ENCODE peak calls at places on chromosome 13, in nine cellular contexts. D, A, M, U, K, H, X, G and C are unnamed samples.

GRCh38 chr13:80255946-80256345 is 85.0 kb downstream of the SPRY2 start:
- DNase-seq in D (no peak), A (no peak), M (no peak), U (no peak), K (no peak), H (no peak), X (no peak), G (no peak), C (no peak)

GRCh38 chr13:112013665-112014064 is 53.3 kb upstream of the SOX1 start:
- DNase-seq in D (no peak), A (no peak), M (no peak), U (no peak), K (no peak), H (no peak), X (no peak), G (no peak), C (no peak)

GRCh38 chr13:109924376-109924775 is 138.0 kb upstream of the IRS2 start:
- DNase-seq in D (no peak), A (no peak), M (no peak), U (no peak), K (no peak), H (no peak), X (no peak), G (no peak), C (no peak)

GRCh38 chr13:31518666-31519065 is 220.7 kb upstream of the RXFP2 start:
- DNase-seq in D (no peak), A (no peak), M (no peak), U (no peak), K (no peak), H (no peak), X (no peak), G (no peak), C (no peak)

GRCh38 chr13:109211616-109212015 is 574.8 kb downstream of the IRS2 start:
- DNase-seq in D (no peak), A (peak; percentile 84), M (no peak), U (no peak), K (no peak), H (no peak), X (peak; percentile 23), G (no peak), C (no peak)

GRCh38 chr13:37816276-37816675 is 53.3 kb downstream of the TRPC4 start:
- DNase-seq in D (no peak), A (no peak), M (no peak), U (no peak), K (no peak), H (no peak), X (no peak), G (no peak), C (no peak)

GRCh38 chr13:72953391-72953960 is 105.3 kb upstream of the KLF5 start:
- DNase-seq in D (peak; percentile 53), A (no peak), M (no peak), U (no peak), K (peak; percentile 80), H (no peak), X (no peak), G (no peak), C (no peak)

GRCh38 chr13:28002886-28003698 is 14.6 kb upstream of the URAD start:
- DNase-seq in D (no peak), A (no peak), M (no peak), U (no peak), K (no peak), H (no peak), X (no peak), G (no peak), C (no peak)

GRCh38 chr13:44303681-44304432 is 69.8 kb upstream of the SERP2 start:
- DNase-seq in D (no peak), A (no peak), M (peak; percentile 78), U (no peak), K (no peak), H (peak; percentile 36), X (no peak), G (no peak), C (peak; percentile 78)

GRCh38 chr13:72662548-72662947 is 64.9 kb downstream of the MZT1 start:
- DNase-seq in D (no peak), A (no peak), M (no peak), U (no peak), K (no peak), H (no peak), X (no peak), G (no peak), C (no peak)

GRCh38 chr13:19864018-19864338 is 529 bp upstream of the ZMYM5 start:
- DNase-seq in D (peak; percentile 80), A (peak; percentile 61), M (peak; percentile 82), U (peak; percentile 30), K (peak; percentile 92), H (peak; percentile 74), X (no peak), G (no peak), C (peak; percentile 77)

GRCh38 chr13:45367358-45367757 is 26.4 kb upstream of the TPT1 start:
- DNase-seq in D (peak; percentile 58), A (peak; percentile 93), M (peak; percentile 24), U (no peak), K (peak; percentile 69), H (peak; percentile 68), X (no peak), G (peak; percentile 79), C (peak; percentile 28)

GRCh38 chr13:113904411-113904810 is 40.5 kb upstream of the GAS6 start:
- DNase-seq in D (peak; percentile 28), A (no peak), M (peak; percentile 68), U (no peak), K (peak; percentile 66), H (no peak), X (peak; percentile 75), G (peak; percentile 13), C (peak; percentile 64)

GRCh38 chr13:40963927-40964326 is 55.2 kb downstream of the ELF1 start:
- DNase-seq in D (no peak), A (peak; percentile 6), M (no peak), U (no peak), K (no peak), H (no peak), X (no peak), G (no peak), C (no peak)

GRCh38 chr13:40961224-40961623 is 57.9 kb downstream of the ELF1 start:
- DNase-seq in D (no peak), A (no peak), M (no peak), U (no peak), K (no peak), H (no peak), X (no peak), G (no peak), C (no peak)

GRCh38 chr13:40958655-40959054 is 60.5 kb downstream of the ELF1 start:
- DNase-seq in D (no peak), A (no peak), M (no peak), U (no peak), K (no peak), H (no peak), X (no peak), G (no peak), C (no peak)

GRCh38 chr13:40960721-40961120 is 58.4 kb downstream of the ELF1 start:
- DNase-seq in D (no peak), A (no peak), M (no peak), U (no peak), K (no peak), H (no peak), X (no peak), G (no peak), C (no peak)

DNA sequence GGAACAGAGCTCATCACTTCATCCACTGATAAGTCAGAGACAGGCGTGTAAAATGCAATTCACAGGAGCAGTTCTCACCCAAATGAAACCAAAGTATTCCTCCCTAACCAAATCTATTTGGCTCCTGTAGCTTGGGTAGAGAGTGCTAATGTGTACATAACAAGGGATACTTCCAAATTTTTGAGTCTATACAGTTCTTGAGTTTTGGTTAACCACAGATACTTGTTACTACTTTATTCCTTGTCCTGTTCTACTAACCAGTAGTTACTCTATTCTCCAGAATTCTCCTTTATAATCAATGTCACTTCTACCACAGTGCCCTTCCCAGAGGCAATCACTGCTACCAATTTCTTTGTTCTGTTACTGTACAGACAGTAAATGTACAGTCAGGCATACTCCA is 57.3 kb downstream of the ELF1 start:
- DNase-seq in D (no peak), A (no peak), M (no peak), U (no peak), K (no peak), H (no peak), X (no peak), G (no peak), C (no peak)
- H3K27ac ChIP-seq in D (no peak overlapping the region), A (no peak overlapping the region), M (no peak overlapping the region), U (no peak overlapping the region), K (peak overlapping the region; percentile 12), H (no peak overlapping the region), X (no peak overlapping the region), G (no peak overlapping the region), C (no peak overlapping the region)

GRCh38 chr13:94706854-94707399 is 5.4 kb downstream of the SOX21 start:
- DNase-seq in D (no peak), A (no peak), M (no peak), U (no peak), K (no peak), H (no peak), X (peak; percentile 96), G (no peak), C (no peak)
- H3K4me3 ChIP-seq in D (no peak overlapping the region), A (no peak overlapping the region), M (no peak overlapping the region), U (no peak overlapping the region), K (no peak overlapping the region), H (no peak overlapping the region), X (peak overlapping the region; percentile 93), G (peak overlapping the region; percentile 59), C (peak overlapping the region; percentile 40)

DNA sequence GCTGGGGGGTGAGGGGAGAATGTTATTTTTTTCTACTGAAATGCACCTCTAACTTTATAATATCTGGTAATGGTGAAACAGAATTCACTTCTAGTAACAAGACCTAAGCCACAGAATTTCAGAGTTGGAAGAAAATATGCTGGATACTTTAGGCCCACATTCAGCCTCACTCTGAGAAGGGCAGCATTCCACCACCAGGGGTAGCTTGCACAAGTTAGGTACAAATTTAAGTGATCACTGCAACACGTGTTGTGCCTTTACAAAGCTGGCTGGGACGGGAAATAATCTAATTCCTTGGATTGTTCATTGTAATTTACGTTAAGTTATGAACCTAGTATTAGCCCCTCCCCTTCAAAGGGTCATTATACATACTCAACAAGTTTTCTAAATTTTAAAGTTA is 192.3 kb downstream of the RGCC start:
- DNase-seq in D (no peak), A (no peak), M (no peak), U (no peak), K (no peak), H (no peak), X (peak; percentile 46), G (no peak), C (no peak)
- TF ChIP-seq CTCF in D (no peak), A (no peak), M (no peak), U (no peak), K (no peak), H (no peak), X (peak; percentile 59), G (peak; percentile 37), C (peak; percentile 50)

DNA sequence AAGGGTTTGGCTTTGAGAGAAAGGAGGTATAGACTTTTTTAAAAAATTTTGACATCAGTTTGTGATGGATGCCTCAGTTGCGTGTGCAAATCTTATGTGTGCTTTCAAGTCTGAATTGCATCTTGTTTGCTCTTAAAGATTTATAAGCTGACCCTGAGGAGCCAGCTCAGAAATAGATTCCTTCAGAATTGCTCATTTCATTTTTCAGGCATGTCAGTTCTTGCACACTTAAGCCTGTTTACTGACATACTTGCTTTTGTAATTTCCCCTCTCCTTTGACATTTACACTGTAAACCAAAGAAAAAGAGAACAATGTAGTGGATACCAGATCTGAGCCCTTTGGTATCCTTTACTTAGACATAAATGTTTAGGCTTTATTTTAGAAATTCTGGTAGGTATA is 87.6 kb downstream of the RNF17 start:
- DNase-seq in D (no peak), A (no peak), M (no peak), U (no peak), K (no peak), H (no peak), X (no peak), G (no peak), C (no peak)
- H3K27ac ChIP-seq in D (no peak overlapping the region), A (no peak overlapping the region), M (no peak overlapping the region), U (no peak overlapping the region), K (no peak overlapping the region), H (no peak overlapping the region), X (no peak overlapping the region), G (no peak overlapping the region), C (no peak overlapping the region)